ENCODE peak calls at places on chromosomes 1 and 21, in four cellular contexts. G is left kidney, P is left ventricle myocardium inferior, C is NAMALWA. N is an unnamed sample.

GRCh38 chr21:35179990-35180557 is 131.0 kb upstream of the RUNX1 start:
- DNase-seq in G (no peak), P (no peak), C (no peak), N (no peak)

GRCh38 chr1:101309334-101310221 is 72.8 kb downstream of the S1PR1 start:
- DNase-seq in G (peak), P (peak), C (peak), N (peak)

GRCh38 chr1:22680736-22681135 is 27.7 kb downstream of the C1QB start:
- DNase-seq in G (no peak), P (no peak), C (no peak), N (no peak)

GRCh38 chr1:184221087-184221486 is 165.7 kb upstream of the C1orf21 start:
- DNase-seq in G (no peak), P (no peak), C (no peak), N (no peak)

GRCh38 chr1:231279081-231279480 is 38.1 kb downstream of the GNPAT start:
- DNase-seq in G (no peak), P (no peak), C (no peak), N (no peak)

GRCh38 chr21:32008714-32009113 is 135.9 kb downstream of the HUNK start:
- DNase-seq in G (no peak), P (no peak), C (no peak), N (no peak)

GRCh38 chr1:11131816-11132215 is 32.1 kb upstream of the EXOSC10 start:
- DNase-seq in G (no peak), P (no peak), C (no peak), N (no peak)

GRCh38 chr1:171270806-171271205 is 22.5 kb downstream of the FMO1 start:
- DNase-seq in G (no peak), P (no peak), C (no peak), N (no peak)

GRCh38 chr1:198465201-198466144 is 75.0 kb downstream of the ATP6V1G3 start:
- DNase-seq in G (peak), P (no peak), C (peak), N (no peak)

GRCh38 chr1:15950763-15951295 is 25.1 kb downstream of the ZBTB17 start:
- DNase-seq in G (peak), P (no peak), C (peak), N (no peak)

GRCh38 chr1:50333595-50333974 is 89.7 kb downstream of the DMRTA2 start:
- DNase-seq in G (peak), P (peak), C (peak), N (peak)

GRCh38 chr1:5690878-5691277 is 301.3 kb downstream of the NPHP4 start:
- DNase-seq in G (no peak), P (no peak), C (no peak), N (no peak)

GRCh38 chr1:93253471-93253870 is 72.9 kb downstream of the CCDC18 start:
- DNase-seq in G (peak), P (no peak), C (no peak), N (no peak)

GRCh38 chr1:234957330-234958065 is 171.1 kb downstream of the TOMM20 start:
- DNase-seq in G (peak), P (no peak), C (no peak), N (peak)

GRCh38 chr1:15454256-15454655 is 2.3 kb upstream of the CELA2A start:
- DNase-seq in G (no peak), P (no peak), C (no peak), N (no peak)

GRCh38 chr1:241808265-241808664 is 39.7 kb upstream of the EXO1 start:
- DNase-seq in G (no peak), P (no peak), C (no peak), N (no peak)

GRCh38 chr1:172254521-172255222 is 165.8 kb upstream of the C1orf105 start:
- DNase-seq in G (no peak), P (no peak), C (no peak), N (no peak)

GRCh38 chr1:210726621-210727020 is 397.9 kb downstream of the HHAT start:
- DNase-seq in G (peak), P (no peak), C (peak), N (peak)

GRCh38 chr21:44416193-44416592 is 39.1 kb upstream of the LRRC3 start:
- DNase-seq in G (no peak), P (no peak), C (no peak), N (no peak)

GRCh38 chr1:117365350-117366280 is 1.6 kb upstream of the MAN1A2 start:
- DNase-seq in G (peak), P (no peak), C (no peak), N (peak)

GRCh38 chr1:168470821-168471473 is 72.8 kb downstream of the XCL2 start:
- DNase-seq in G (peak), P (no peak), C (no peak), N (no peak)

GRCh38 chr21:41361786-41362604 is at the start of gene MX2:
- DNase-seq in G (peak), P (peak), C (peak), N (peak)

GRCh38 chr1:28928306-28928987 is 14.1 kb downstream of the EPB41 start:
- DNase-seq in G (peak), P (no peak), C (peak), N (no peak)

N was measured in testis.